ENCODE peak calls at places on chromosomes 11 and 22, in five cellular contexts. U is adipocyte, W is breast epithelium, C is transverse colon, X is mucosa of descending colon. B is an unnamed sample. For H3K4me1, the result is how much of the 10 kb centered on the place peaks cover.

GRCh38 chr11:70112017-70112434 is 33.9 kb downstream of the ANO1 start:
- DNase-seq in U (no peak), W (no peak), C (no peak), X (no peak), B (no peak)

GRCh38 chr11:19987243-19987870 is 172.9 kb downstream of the DBX1 start:
- DNase-seq in U (no peak), W (no peak), C (no peak), X (no peak), B (no peak)

GRCh38 chr22:45867118-45867905 is 109.7 kb downstream of the WNT7B start:
- DNase-seq in U (peak), W (no peak), C (no peak), X (no peak), B (peak)

GRCh38 chr11:129946256-129946655 is 50.9 kb upstream of the NFRKB start:
- DNase-seq in U (no peak), W (no peak), C (no peak), X (no peak), B (no peak)

GRCh38 chr11:3144296-3145205 is 20.6 kb downstream of the OSBPL5 start:
- DNase-seq in U (no peak), W (no peak), C (no peak), X (no peak), B (no peak)

GRCh38 chr11:73400293-73400692 is 24.1 kb downstream of the RELT start:
- DNase-seq in U (no peak), W (no peak), C (no peak), X (no peak), B (no peak)

GRCh38 chr22:17878186-17878694 is 104.0 kb upstream of the BID start:
- DNase-seq in U (no peak), W (no peak), C (no peak), X (no peak), B (no peak)

GRCh38 chr11:4211991-4212390 is 117.4 kb downstream of the RRM1 start:
- DNase-seq in U (no peak), W (no peak), C (no peak), X (no peak), B (no peak)

GRCh38 chr11:100876826-100877545 is 189.9 kb downstream of the ARHGAP42 start:
- DNase-seq in U (peak), W (no peak), C (no peak), X (no peak), B (no peak)

GRCh38 chr11:70141490-70142014 is 61.5 kb upstream of the FADD start:
- DNase-seq in U (no peak), W (no peak), C (no peak), X (no peak), B (no peak)

GRCh38 chr22:40019100-40019499 is 24.3 kb downstream of the FAM83F start:
- DNase-seq in U (no peak), W (no peak), C (no peak), X (no peak), B (no peak)

GRCh38 chr11:67543585-67543984 is 20.3 kb upstream of the CABP2 start:
- DNase-seq in U (no peak), W (no peak), C (no peak), X (no peak), B (no peak)

GRCh38 chr11:67544591-67545242 is 21.5 kb upstream of the CABP2 start:
- DNase-seq in U (no peak), W (no peak), C (peak), X (peak), B (no peak)

GRCh38 chr11:67548555-67549110 is 25.4 kb upstream of the CABP2 start:
- DNase-seq in U (no peak), W (no peak), C (no peak), X (no peak), B (no peak)

GRCh38 chr11:67545280-67545679 is 22.0 kb upstream of the CABP2 start:
- DNase-seq in U (no peak), W (no peak), C (peak), X (peak), B (no peak)

DNA sequence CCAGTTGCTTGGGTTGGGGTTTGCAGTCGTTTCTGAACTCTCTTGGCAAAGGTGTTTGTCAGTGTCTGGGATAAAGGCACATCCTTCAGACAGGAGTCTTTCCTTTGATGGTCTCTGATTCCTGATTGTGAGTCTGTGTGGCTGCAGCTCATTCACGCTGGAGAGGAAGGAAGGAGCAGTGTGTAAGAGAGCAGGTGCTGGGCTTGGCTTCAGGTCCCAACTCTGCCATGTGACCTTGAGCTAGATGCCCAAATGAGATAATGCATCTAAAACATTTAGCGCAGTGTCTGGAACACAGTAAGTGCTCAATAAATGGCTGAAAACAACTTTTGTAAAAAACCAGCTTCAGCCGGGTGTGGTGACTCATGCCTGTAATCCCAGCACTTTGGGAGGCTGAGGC is 23.6 kb upstream of the CABP2 start:
- DNase-seq in U (no peak), W (no peak), C (no peak), X (no peak), B (no peak)
- H3K4me3 ChIP-seq in U (no peak), W (no peak), C (no peak), X (no peak), B (no peak)

GRCh38 chr11:35168606-35169200 is 29.7 kb downstream of the CD44 start:
- DNase-seq in U (no peak), W (no peak), C (no peak), X (no peak), B (no peak)

GRCh38 chr11:35173011-35173511 is 34.1 kb downstream of the CD44 start:
- DNase-seq in U (peak), W (no peak), C (peak), X (peak), B (peak)

GRCh38 chr11:35171226-35171625 is 32.3 kb downstream of the CD44 start:
- DNase-seq in U (no peak), W (no peak), C (no peak), X (no peak), B (no peak)

GRCh38 chr11:35169754-35170153 is 30.8 kb downstream of the CD44 start:
- DNase-seq in U (no peak), W (no peak), C (no peak), X (no peak), B (no peak)

DNA sequence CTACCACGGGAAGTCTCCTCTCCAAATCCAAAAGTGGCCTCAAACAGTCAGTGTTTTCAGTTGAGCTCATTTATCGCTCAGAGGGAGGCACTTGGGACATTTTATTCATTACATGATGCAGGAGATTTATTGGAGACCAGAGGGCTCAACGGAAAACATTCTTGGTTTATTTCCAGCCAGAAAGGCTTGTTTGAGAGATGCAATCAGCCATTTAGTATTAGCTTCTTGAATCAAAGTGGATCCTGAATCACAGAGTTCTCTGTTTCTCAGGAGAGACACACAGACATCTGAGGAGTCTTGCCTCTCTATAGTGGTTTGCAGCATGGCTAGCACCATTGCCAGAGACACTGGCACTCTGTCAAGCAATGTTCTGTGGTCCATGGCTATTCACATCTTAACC is 31.5 kb downstream of the CD44 start:
- DNase-seq in U (no peak), W (no peak), C (no peak), X (no peak), B (no peak)
- H3K4me1 ChIP-seq in U (half or more), W (under half), C (half or more), X (under half), B (half or more)

GRCh38 chr22:30235687-30236170 is 10.8 kb downstream of the LIF start:
- DNase-seq in U (peak), W (no peak), C (no peak), X (peak), B (no peak)
- H3K4me3 ChIP-seq in U (no peak), W (no peak), C (no peak), X (no peak), B (no peak)

GRCh38 chr11:15747671-15748070 is 608.7 kb downstream of the SOX6 start:
- DNase-seq in U (peak), W (no peak), C (no peak), X (no peak), B (no peak)

GRCh38 chr11:15743244-15743629 is 613.1 kb downstream of the SOX6 start:
- DNase-seq in U (no peak), W (no peak), C (no peak), X (no peak), B (no peak)

GRCh38 chr11:15744693-15745092 is 611.7 kb downstream of the SOX6 start:
- DNase-seq in U (no peak), W (no peak), C (no peak), X (no peak), B (no peak)

GRCh38 chr11:15745266-15745665 is 611.1 kb downstream of the SOX6 start:
- DNase-seq in U (no peak), W (no peak), C (no peak), X (no peak), B (no peak)

DNA sequence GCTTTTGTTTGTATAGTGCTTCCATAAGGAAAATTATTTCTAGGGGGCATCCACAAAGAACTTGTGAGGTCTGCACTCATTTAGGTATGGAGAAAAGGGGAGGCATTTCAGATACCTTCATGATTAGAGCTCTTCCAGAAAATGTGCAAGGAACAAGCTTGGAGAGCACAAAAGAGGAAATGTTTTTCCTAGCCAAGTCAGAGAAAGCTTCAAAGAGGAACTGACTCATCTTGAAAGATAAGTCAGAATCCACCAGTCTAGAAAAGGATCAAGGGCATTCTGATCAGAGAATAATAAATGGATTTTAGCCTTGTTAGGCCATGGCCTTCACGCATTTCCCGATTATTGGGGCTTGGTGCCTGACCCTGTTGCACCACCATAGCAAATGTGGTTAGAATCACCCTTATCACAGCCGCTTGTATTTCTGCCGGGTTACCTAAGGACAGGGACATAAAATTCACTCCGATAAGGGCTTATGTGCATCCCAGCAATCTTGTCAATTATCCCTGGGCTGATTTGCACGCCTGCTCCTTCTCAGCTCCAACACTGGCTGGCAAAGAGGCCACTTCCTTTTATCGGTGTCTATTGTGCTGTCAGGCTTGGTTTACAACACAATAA is 613.6 kb downstream of the SOX6 start:
- DNase-seq in U (no peak), W (no peak), C (no peak), X (peak), B (no peak)
- H3K4me1 ChIP-seq in U (under half), W (under half), C (under half), X (under half), B (under half)

GRCh38 chr11:27719575-27719925 is 19.3 kb upstream of the BDNF start:
- DNase-seq in U (no peak), W (no peak), C (no peak), X (no peak), B (no peak)
- H3K4me3 ChIP-seq in U (peak), W (peak), C (peak), X (no peak), B (peak)